ENCODE peak calls at places on chromosome 13, in eight cellular contexts. B is left lung, F is iris pigment epithelial cell, D is DMS153, K is AG09319, U is endothelial cell, H is HEK293T, J is progenitor cell of endocrine pancreas. Q is an unnamed sample.

GRCh38 chr13:39036212-39036611 is 1.7 kb downstream of the PROSER1 start:
- DNase-seq in J (no peak), D (no peak), B (no peak), U (no peak), H (no peak), K (no peak), F (peak), Q (no peak)

GRCh38 chr13:48258002-48258401 is 25.0 kb downstream of the ITM2B start:
- DNase-seq in K (no peak), U (no peak), J (no peak), D (no peak), F (no peak), B (no peak), H (no peak), Q (peak)

GRCh38 chr13:109207618-109208017 is 578.2 kb downstream of the MYO16 start:
- DNase-seq in F (no peak), D (no peak), J (no peak), K (no peak), H (no peak), B (no peak), U (no peak), Q (no peak)

GRCh38 chr13:39603424-39603947 is 493 bp upstream of the LHFPL6 start:
- DNase-seq in B (no peak), H (no peak), K (no peak), U (peak), F (peak), D (no peak), J (no peak), Q (no peak)

GRCh38 chr13:31204592-31204991 is 4.8 kb downstream of the B3GLCT start:
- DNase-seq in U (no peak), B (no peak), K (peak), D (no peak), J (no peak), H (no peak), F (peak), Q (no peak)

GRCh38 chr13:85896516-85897450 is 97.6 kb upstream of the SLITRK6 start:
- DNase-seq in B (no peak), J (no peak), H (peak), K (no peak), D (no peak), U (no peak), F (no peak), Q (no peak)

GRCh38 chr13:97141564-97142005 is 80.5 kb upstream of the MBNL2 start:
- DNase-seq in F (peak), K (peak), D (peak), U (peak), H (peak), B (no peak), J (peak), Q (peak)

GRCh38 chr13:20501139-20501538 is 24.5 kb downstream of the CRYL1 start:
- DNase-seq in U (no peak), F (no peak), H (no peak), B (no peak), K (no peak), J (no peak), D (no peak), Q (no peak)

GRCh38 chr13:76783798-76784197 is 102.4 kb downstream of the KCTD12 start:
- DNase-seq in F (no peak), K (no peak), B (no peak), D (peak), J (no peak), U (no peak), H (no peak), Q (no peak)

GRCh38 chr13:73691891-73692290 is 442.3 kb downstream of the KLF12 start:
- DNase-seq in U (no peak), J (no peak), H (no peak), D (no peak), B (no peak), K (no peak), F (no peak), Q (no peak)

GRCh38 chr13:49113526-49114286 is 106.4 kb upstream of the MLNR start:
- DNase-seq in J (no peak), U (no peak), F (peak), B (no peak), D (no peak), K (peak), H (no peak), Q (no peak)

GRCh38 chr13:45255253-45255987 is 54.6 kb upstream of the KCTD4 start:
- DNase-seq in D (no peak), B (no peak), K (no peak), H (no peak), U (no peak), F (no peak), J (no peak), Q (no peak)

GRCh38 chr13:98909016-98909415 is 68.8 kb downstream of the DOCK9 start:
- DNase-seq in D (no peak), U (no peak), H (no peak), F (peak), J (no peak), B (no peak), K (no peak), Q (no peak)

GRCh38 chr13:77919351-77920294 is 992 bp upstream of the EDNRB start:
- DNase-seq in F (peak), D (no peak), K (no peak), J (no peak), U (peak), B (peak), H (peak), Q (peak)

GRCh38 chr13:44058586-44059238 is 179.0 kb downstream of the LACC1 start:
- DNase-seq in K (no peak), D (no peak), F (no peak), J (no peak), U (no peak), B (no peak), H (no peak), Q (no peak)

GRCh38 chr13:65889368-65889767 is 1340.8 kb downstream of the PCDH9 start:
- DNase-seq in H (no peak), J (no peak), K (no peak), F (peak), U (no peak), B (no peak), D (no peak), Q (no peak)

GRCh38 chr13:35769812-35770211 is 293.3 kb upstream of the MAB21L1 start:
- DNase-seq in K (no peak), H (no peak), J (no peak), F (peak), B (no peak), U (no peak), D (no peak), Q (no peak)